ENCODE peak calls at places on chromosomes 4 and X, in four cellular contexts. One of them, this sample, is unnamed.

GRCh38 chr4:120658772-120659171 is 263.8 kb downstream of the PRDM5 start:
- DNase-seq in stimulated activated effector memory CD8-positive, alpha-beta T cell treated with anti-CD3 and anti-CD28 coated beads, Interleukin-12 subunit alpha, Interleukin-12 subunit beta, amount 100 ng/mL, for 72 hours: no peak
- DNase-seq in progenitor cell of endocrine pancreas: no peak
- DNase-seq in AG09309: no peak
- DNase-seq in this sample: no peak

GRCh38 chrX:49155900-49156837 is 6.4 kb upstream of the MAGIX start:
- DNase-seq in stimulated activated effector memory CD8-positive, alpha-beta T cell treated with anti-CD3 and anti-CD28 coated beads, Interleukin-12 subunit alpha, Interleukin-12 subunit beta, amount 100 ng/mL, for 72 hours: peak; percentile 88
- DNase-seq in progenitor cell of endocrine pancreas: peak; percentile 60
- DNase-seq in AG09309: no peak
- DNase-seq in this sample: peak; percentile 73

GRCh38 chr4:68463796-68464195 is 16.5 kb downstream of the TMPRSS11E start:
- DNase-seq in stimulated activated effector memory CD8-positive, alpha-beta T cell treated with anti-CD3 and anti-CD28 coated beads, Interleukin-12 subunit alpha, Interleukin-12 subunit beta, amount 100 ng/mL, for 72 hours: no peak
- DNase-seq in progenitor cell of endocrine pancreas: no peak
- DNase-seq in AG09309: no peak
- DNase-seq in this sample: no peak

GRCh38 chr4:77127837-77128621 is 29.0 kb upstream of the CCNG2 start:
- DNase-seq in stimulated activated effector memory CD8-positive, alpha-beta T cell treated with anti-CD3 and anti-CD28 coated beads, Interleukin-12 subunit alpha, Interleukin-12 subunit beta, amount 100 ng/mL, for 72 hours: peak; percentile 43
- DNase-seq in progenitor cell of endocrine pancreas: no peak
- DNase-seq in AG09309: no peak
- DNase-seq in this sample: no peak

GRCh38 chrX:29662101-29662500 is 553.3 kb upstream of the MAGEB2 start:
- DNase-seq in stimulated activated effector memory CD8-positive, alpha-beta T cell treated with anti-CD3 and anti-CD28 coated beads, Interleukin-12 subunit alpha, Interleukin-12 subunit beta, amount 100 ng/mL, for 72 hours: no peak
- DNase-seq in progenitor cell of endocrine pancreas: no peak
- DNase-seq in AG09309: no peak
- DNase-seq in this sample: no peak

GRCh38 chr4:169103966-169104412 is 93.9 kb upstream of the CBR4 start:
- DNase-seq in stimulated activated effector memory CD8-positive, alpha-beta T cell treated with anti-CD3 and anti-CD28 coated beads, Interleukin-12 subunit alpha, Interleukin-12 subunit beta, amount 100 ng/mL, for 72 hours: no peak
- DNase-seq in progenitor cell of endocrine pancreas: no peak
- DNase-seq in AG09309: no peak
- DNase-seq in this sample: no peak

GRCh38 chr4:110615366-110616161 is 7.3 kb downstream of the PITX2 start:
- DNase-seq in stimulated activated effector memory CD8-positive, alpha-beta T cell treated with anti-CD3 and anti-CD28 coated beads, Interleukin-12 subunit alpha, Interleukin-12 subunit beta, amount 100 ng/mL, for 72 hours: no peak
- DNase-seq in progenitor cell of endocrine pancreas: no peak
- DNase-seq in AG09309: no peak
- DNase-seq in this sample: no peak

GRCh38 chr4:114474401-114474800 is 124.2 kb upstream of the UGT8 start:
- DNase-seq in stimulated activated effector memory CD8-positive, alpha-beta T cell treated with anti-CD3 and anti-CD28 coated beads, Interleukin-12 subunit alpha, Interleukin-12 subunit beta, amount 100 ng/mL, for 72 hours: no peak
- DNase-seq in progenitor cell of endocrine pancreas: no peak
- DNase-seq in AG09309: no peak
- DNase-seq in this sample: no peak

GRCh38 chrX:140733766-140734342 is 24.3 kb downstream of the LINC00632 start:
- DNase-seq in stimulated activated effector memory CD8-positive, alpha-beta T cell treated with anti-CD3 and anti-CD28 coated beads, Interleukin-12 subunit alpha, Interleukin-12 subunit beta, amount 100 ng/mL, for 72 hours: no peak
- DNase-seq in progenitor cell of endocrine pancreas: no peak
- DNase-seq in AG09309: peak; percentile 13
- DNase-seq in this sample: no peak

GRCh38 chr4:77095101-77095826 is 19.5 kb upstream of the CCNI start:
- DNase-seq in stimulated activated effector memory CD8-positive, alpha-beta T cell treated with anti-CD3 and anti-CD28 coated beads, Interleukin-12 subunit alpha, Interleukin-12 subunit beta, amount 100 ng/mL, for 72 hours: peak; percentile 80
- DNase-seq in progenitor cell of endocrine pancreas: peak; percentile 19
- DNase-seq in AG09309: no peak
- DNase-seq in this sample: peak; percentile 43

GRCh38 chr4:145153181-145153903 is 27.0 kb downstream of the OTUD4 start:
- DNase-seq in stimulated activated effector memory CD8-positive, alpha-beta T cell treated with anti-CD3 and anti-CD28 coated beads, Interleukin-12 subunit alpha, Interleukin-12 subunit beta, amount 100 ng/mL, for 72 hours: no peak
- DNase-seq in progenitor cell of endocrine pancreas: no peak
- DNase-seq in AG09309: no peak
- DNase-seq in this sample: no peak

GRCh38 chrX:100704581-100705203 is 27.2 kb downstream of the SYTL4 start:
- DNase-seq in stimulated activated effector memory CD8-positive, alpha-beta T cell treated with anti-CD3 and anti-CD28 coated beads, Interleukin-12 subunit alpha, Interleukin-12 subunit beta, amount 100 ng/mL, for 72 hours: no peak
- DNase-seq in progenitor cell of endocrine pancreas: no peak
- DNase-seq in AG09309: no peak
- DNase-seq in this sample: no peak

GRCh38 chrX:10755477-10756334 is 135.3 kb upstream of the MID1 start:
- DNase-seq in stimulated activated effector memory CD8-positive, alpha-beta T cell treated with anti-CD3 and anti-CD28 coated beads, Interleukin-12 subunit alpha, Interleukin-12 subunit beta, amount 100 ng/mL, for 72 hours: no peak
- DNase-seq in progenitor cell of endocrine pancreas: no peak
- DNase-seq in AG09309: no peak
- DNase-seq in this sample: no peak

GRCh38 chr4:151331276-151332042 is 6.1 kb upstream of the SH3D19 start:
- DNase-seq in stimulated activated effector memory CD8-positive, alpha-beta T cell treated with anti-CD3 and anti-CD28 coated beads, Interleukin-12 subunit alpha, Interleukin-12 subunit beta, amount 100 ng/mL, for 72 hours: no peak
- DNase-seq in progenitor cell of endocrine pancreas: no peak
- DNase-seq in AG09309: no peak
- DNase-seq in this sample: no peak

GRCh38 chr4:48947731-48948130 is 38.3 kb upstream of the CWH43 start:
- DNase-seq in stimulated activated effector memory CD8-positive, alpha-beta T cell treated with anti-CD3 and anti-CD28 coated beads, Interleukin-12 subunit alpha, Interleukin-12 subunit beta, amount 100 ng/mL, for 72 hours: no peak
- DNase-seq in progenitor cell of endocrine pancreas: no peak
- DNase-seq in AG09309: no peak
- DNase-seq in this sample: no peak

GRCh38 chrX:23228950-23229448 is 105.7 kb upstream of the PTCHD1 start:
- DNase-seq in stimulated activated effector memory CD8-positive, alpha-beta T cell treated with anti-CD3 and anti-CD28 coated beads, Interleukin-12 subunit alpha, Interleukin-12 subunit beta, amount 100 ng/mL, for 72 hours: no peak
- DNase-seq in progenitor cell of endocrine pancreas: no peak
- DNase-seq in AG09309: no peak
- DNase-seq in this sample: no peak

GRCh38 chrX:107731831-107732502 is 43.6 kb downstream of the TSC22D3 start:
- DNase-seq in stimulated activated effector memory CD8-positive, alpha-beta T cell treated with anti-CD3 and anti-CD28 coated beads, Interleukin-12 subunit alpha, Interleukin-12 subunit beta, amount 100 ng/mL, for 72 hours: no peak
- DNase-seq in progenitor cell of endocrine pancreas: no peak
- DNase-seq in AG09309: no peak
- DNase-seq in this sample: no peak

GRCh38 chr4:86847576-86847975 is 1.6 kb downstream of the SLC10A6 start:
- DNase-seq in stimulated activated effector memory CD8-positive, alpha-beta T cell treated with anti-CD3 and anti-CD28 coated beads, Interleukin-12 subunit alpha, Interleukin-12 subunit beta, amount 100 ng/mL, for 72 hours: no peak
- DNase-seq in progenitor cell of endocrine pancreas: no peak
- DNase-seq in AG09309: no peak
- DNase-seq in this sample: no peak

GRCh38 chr4:185730849-185731608 is 81.0 kb downstream of the SORBS2 start:
- DNase-seq in stimulated activated effector memory CD8-positive, alpha-beta T cell treated with anti-CD3 and anti-CD28 coated beads, Interleukin-12 subunit alpha, Interleukin-12 subunit beta, amount 100 ng/mL, for 72 hours: no peak
- DNase-seq in progenitor cell of endocrine pancreas: no peak
- DNase-seq in AG09309: no peak
- DNase-seq in this sample: no peak